ENCODE peak calls at places on chromosome 4, in eight cellular contexts. L is RWPE1; U is GM12892; Q is NB4; V is MM.1S; F is activated gamma-delta T cell treated with Interleukin-2 at 50 U/mL for 16 hours; I is amniotic stem cell; E is stimulated activated CD8-positive, alpha-beta memory T cell treated with anti-CD3 and anti-CD28 coated beads, Interleukin-4, amount 100 ng/mL, for 48 hours. D is an unnamed sample.

GRCh38 chr4:89290727-89291126 is 16.9 kb downstream of the GPRIN3 start:
- DNase-seq in L (no peak), U (no peak), Q (no peak), V (peak), F (no peak), I (no peak), E (no peak), D (no peak)

GRCh38 chr4:100591156-100591876 is 73.5 kb upstream of the EMCN start:
- DNase-seq in L (no peak), U (no peak), Q (no peak), V (no peak), F (no peak), I (no peak), E (no peak), D (no peak)

GRCh38 chr4:139689093-139689722 is 23.6 kb downstream of the MGST2 start:
- DNase-seq in L (no peak), U (no peak), Q (no peak), V (no peak), F (no peak), I (no peak), E (no peak), D (no peak)

GRCh38 chr4:99917575-99917974 is 23.3 kb upstream of the LAMTOR3 start:
- DNase-seq in L (no peak), U (no peak), Q (no peak), V (no peak), F (no peak), I (no peak), E (no peak), D (no peak)

GRCh38 chr4:12458621-12459020 is 1025.5 kb downstream of the RAB28 start:
- DNase-seq in L (peak), U (no peak), Q (no peak), V (no peak), F (no peak), I (no peak), E (no peak), D (no peak)

GRCh38 chr4:75702919-75703411 is 21.4 kb upstream of the USO1 start:
- DNase-seq in L (no peak), U (no peak), Q (no peak), V (no peak), F (no peak), I (no peak), E (no peak), D (no peak)

GRCh38 chr4:158996669-158997074 is 106.2 kb upstream of the RAPGEF2 start:
- DNase-seq in L (peak), U (no peak), Q (no peak), V (no peak), F (no peak), I (peak), E (no peak), D (no peak)

GRCh38 chr4:73068496-73069337 is 799 bp downstream of the COX18 start:
- DNase-seq in L (peak), U (no peak), Q (peak), V (peak), F (no peak), I (no peak), E (no peak), D (no peak)

GRCh38 chr4:145736241-145736831 is 56.4 kb downstream of the C4orf51 start:
- DNase-seq in L (no peak), U (no peak), Q (no peak), V (no peak), F (no peak), I (no peak), E (no peak), D (no peak)

GRCh38 chr4:38034986-38035882 is 75.0 kb downstream of the PTTG2 start:
- DNase-seq in L (peak), U (peak), Q (peak), V (peak), F (peak), I (peak), E (no peak), D (no peak)

GRCh38 chr4:73726000-73726399 is 14.4 kb upstream of the CXCL8 start:
- DNase-seq in L (peak), U (no peak), Q (no peak), V (no peak), F (no peak), I (peak), E (no peak), D (no peak)